ENCODE peak calls at places on chromosome 20, in nine cellular contexts. One of them, this sample, is unnamed.

GRCh38 chr20:62816879-62817873 is at the start of gene COL9A3:
- DNase-seq in mesothelial cell of epicardium: peak; percentile 64
- DNase-seq in Panc1: no peak
- DNase-seq in GOT3: no peak
- DNase-seq in LoVo: no peak
- DNase-seq in NCI-H345: no peak
- DNase-seq in AG20443: no peak
- DNase-seq in T-helper 1 cell: no peak
- DNase-seq in adrenal gland: no peak
- DNase-seq in this sample: no peak

GRCh38 chr20:3209946-3210317 is 634 bp downstream of the ITPA start:
- DNase-seq in GOT3: no peak
- DNase-seq in AG20443: peak; percentile 42
- DNase-seq in NCI-H345: no peak
- DNase-seq in adrenal gland: no peak
- DNase-seq in T-helper 1 cell: no peak
- DNase-seq in mesothelial cell of epicardium: no peak
- DNase-seq in LoVo: no peak
- DNase-seq in Panc1: no peak
- DNase-seq in this sample: no peak

GRCh38 chr20:32534661-32535240 is 50.4 kb downstream of the NOL4L start:
- DNase-seq in mesothelial cell of epicardium: no peak
- DNase-seq in adrenal gland: no peak
- DNase-seq in T-helper 1 cell: peak; percentile 31
- DNase-seq in LoVo: no peak
- DNase-seq in NCI-H345: peak; percentile 48
- DNase-seq in GOT3: no peak
- DNase-seq in Panc1: no peak
- DNase-seq in AG20443: no peak
- DNase-seq in this sample: no peak

GRCh38 chr20:34945315-34946077 is 10.1 kb downstream of the GSS start:
- DNase-seq in T-helper 1 cell: no peak
- DNase-seq in GOT3: no peak
- DNase-seq in AG20443: no peak
- DNase-seq in adrenal gland: no peak
- DNase-seq in NCI-H345: no peak
- DNase-seq in LoVo: peak; percentile 44
- DNase-seq in Panc1: no peak
- DNase-seq in mesothelial cell of epicardium: no peak
- DNase-seq in this sample: peak; percentile 16

GRCh38 chr20:23347791-23348190 is 2.8 kb upstream of the NXT1 start:
- DNase-seq in AG20443: no peak
- DNase-seq in LoVo: no peak
- DNase-seq in NCI-H345: no peak
- DNase-seq in mesothelial cell of epicardium: no peak
- DNase-seq in T-helper 1 cell: no peak
- DNase-seq in adrenal gland: no peak
- DNase-seq in Panc1: no peak
- DNase-seq in GOT3: no peak
- DNase-seq in this sample: no peak

GRCh38 chr20:9740486-9740885 is 98.4 kb downstream of the PAK5 start:
- DNase-seq in Panc1: no peak
- DNase-seq in NCI-H345: no peak
- DNase-seq in T-helper 1 cell: no peak
- DNase-seq in GOT3: no peak
- DNase-seq in AG20443: no peak
- DNase-seq in mesothelial cell of epicardium: no peak
- DNase-seq in LoVo: no peak
- DNase-seq in adrenal gland: no peak
- DNase-seq in this sample: no peak

GRCh38 chr20:4045082-4045481 is 29.7 kb upstream of the RNF24 start:
- DNase-seq in NCI-H345: no peak
- DNase-seq in LoVo: no peak
- DNase-seq in adrenal gland: no peak
- DNase-seq in Panc1: no peak
- DNase-seq in GOT3: no peak
- DNase-seq in T-helper 1 cell: no peak
- DNase-seq in mesothelial cell of epicardium: no peak
- DNase-seq in AG20443: no peak
- DNase-seq in this sample: no peak

GRCh38 chr20:59217162-59217561 is 53.5 kb downstream of the ZNF831 start:
- DNase-seq in Panc1: no peak
- DNase-seq in adrenal gland: no peak
- DNase-seq in LoVo: no peak
- DNase-seq in NCI-H345: no peak
- DNase-seq in AG20443: no peak
- DNase-seq in GOT3: no peak
- DNase-seq in mesothelial cell of epicardium: no peak
- DNase-seq in T-helper 1 cell: no peak
- DNase-seq in this sample: no peak

GRCh38 chr20:1995531-1996310 is 1.9 kb upstream of the PDYN start:
- DNase-seq in Panc1: no peak
- DNase-seq in adrenal gland: no peak
- DNase-seq in AG20443: no peak
- DNase-seq in LoVo: no peak
- DNase-seq in mesothelial cell of epicardium: no peak
- DNase-seq in GOT3: no peak
- DNase-seq in NCI-H345: no peak
- DNase-seq in T-helper 1 cell: no peak
- DNase-seq in this sample: no peak

GRCh38 chr20:46315311-46315710 is 7.0 kb upstream of the CDH22 start:
- DNase-seq in mesothelial cell of epicardium: no peak
- DNase-seq in adrenal gland: no peak
- DNase-seq in GOT3: no peak
- DNase-seq in LoVo: no peak
- DNase-seq in T-helper 1 cell: no peak
- DNase-seq in AG20443: no peak
- DNase-seq in NCI-H345: no peak
- DNase-seq in Panc1: no peak
- DNase-seq in this sample: no peak